ENCODE peak calls at places on chromosomes 2 and 18, in seven cellular contexts. G is neural progenitor cell, W is K562, F is AG09309, B is lower leg skin, D is epithelial cell of proximal tubule, X is thoracic aorta. Q is an unnamed sample.

GRCh38 chr2:219902870-219903269 is 275.4 kb downstream of the SLC4A3 start:
- DNase-seq in G (peak), W (no peak), F (no peak), B (no peak), D (no peak), X (no peak), Q (no peak)

GRCh38 chr2:197028230-197028629 is 101.7 kb upstream of the PGAP1 start:
- DNase-seq in G (no peak), W (no peak), F (no peak), B (no peak), D (no peak), X (no peak), Q (no peak)

GRCh38 chr2:181977661-181978350 is 7.8 kb upstream of the PPP1R1C start:
- DNase-seq in G (no peak), W (no peak), F (no peak), B (peak), D (no peak), X (no peak), Q (peak)

GRCh38 chr2:73907840-73908452 is 15.1 kb downstream of the ACTG2 start:
- DNase-seq in G (peak), W (peak), F (peak), B (no peak), D (no peak), X (no peak), Q (peak)

GRCh38 chr2:132670104-132670960 is at the start of gene LYPD1:
- DNase-seq in G (peak), W (no peak), F (no peak), B (no peak), D (no peak), X (no peak), Q (no peak)

GRCh38 chr2:47594656-47595055 is 188.3 kb upstream of the MSH6 start:
- DNase-seq in G (no peak), W (no peak), F (no peak), B (no peak), D (no peak), X (no peak), Q (no peak)

GRCh38 chr2:67872481-67872880 is 190.3 kb downstream of the C1D start:
- DNase-seq in G (no peak), W (no peak), F (no peak), B (no peak), D (no peak), X (no peak), Q (no peak)

GRCh38 chr2:235170536-235171510 is 219.0 kb downstream of the SH3BP4 start:
- DNase-seq in G (peak), W (no peak), F (peak), B (no peak), D (peak), X (no peak), Q (no peak)

GRCh38 chr2:101823347-101823791 is 125.9 kb downstream of the MAP4K4 start:
- DNase-seq in G (peak), W (peak), F (no peak), B (peak), D (no peak), X (no peak), Q (peak)

GRCh38 chr18:61929881-61930640 is 37.3 kb upstream of the RNF152 start:
- DNase-seq in G (no peak), W (no peak), F (no peak), B (no peak), D (no peak), X (no peak), Q (no peak)

GRCh38 chr2:32064021-32064678 is 794 bp downstream of the SPAST start:
- DNase-seq in G (no peak), W (peak), F (no peak), B (peak), D (no peak), X (no peak), Q (peak)

GRCh38 chr18:77360315-77361186 is 110.9 kb downstream of the GALR1 start:
- DNase-seq in G (peak), W (no peak), F (no peak), B (no peak), D (no peak), X (no peak), Q (no peak)

GRCh38 chr2:70805987-70806386 is 14.4 kb downstream of the CLEC4F start:
- DNase-seq in G (no peak), W (no peak), F (no peak), B (no peak), D (no peak), X (no peak), Q (no peak)

GRCh38 chr2:70807102-70807827 is 13.1 kb downstream of the CLEC4F start:
- DNase-seq in G (no peak), W (no peak), F (no peak), B (no peak), D (no peak), X (no peak), Q (no peak)

GRCh38 chr2:70808983-70809958 is 11.1 kb downstream of the CLEC4F start:
- DNase-seq in G (no peak), W (no peak), F (no peak), B (no peak), D (no peak), X (no peak), Q (no peak)

GRCh38 chr2:70806620-70807019 is 13.8 kb downstream of the CLEC4F start:
- DNase-seq in G (no peak), W (no peak), F (no peak), B (no peak), D (no peak), X (no peak), Q (no peak)

DNA sequence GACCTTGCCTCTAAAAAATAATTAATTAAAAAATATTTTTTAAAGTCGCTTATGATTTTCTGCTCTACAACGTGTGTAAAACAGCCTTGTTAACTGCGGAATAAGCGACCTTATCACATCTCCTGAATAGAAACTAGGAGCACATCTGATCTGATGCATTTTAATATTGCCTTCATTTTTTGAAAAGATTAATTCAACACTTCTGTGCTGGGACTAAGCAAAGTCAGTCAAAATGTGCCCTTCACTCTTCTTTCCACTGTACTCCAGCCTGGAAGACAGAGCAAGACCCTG is 12.6 kb downstream of the CLEC4F start:
- DNase-seq in G (no peak), W (no peak), F (no peak), B (no peak), D (no peak), X (no peak), Q (no peak)
- TF ChIP-seq CTCF in G (no peak), W (no peak), F (no peak), B (no peak), D (no peak), X (no peak), Q (no peak)

GRCh38 chr2:130759906-130760753 is 4.8 kb downstream of the AMER3 start:
- DNase-seq in G (no peak), W (no peak), F (no peak), B (no peak), D (no peak), X (no peak), Q (no peak)

GRCh38 chr2:130756721-130757195 is 1.4 kb downstream of the AMER3 start:
- DNase-seq in G (peak), W (no peak), F (no peak), B (no peak), D (no peak), X (no peak), Q (no peak)

GRCh38 chr2:130756041-130756720 is 841 bp downstream of the AMER3 start:
- DNase-seq in G (peak), W (peak), F (no peak), B (no peak), D (no peak), X (no peak), Q (no peak)

GRCh38 chr2:130754811-130755210 is 529 bp upstream of the AMER3 start:
- DNase-seq in G (no peak), W (no peak), F (no peak), B (no peak), D (no peak), X (no peak), Q (no peak)

DNA sequence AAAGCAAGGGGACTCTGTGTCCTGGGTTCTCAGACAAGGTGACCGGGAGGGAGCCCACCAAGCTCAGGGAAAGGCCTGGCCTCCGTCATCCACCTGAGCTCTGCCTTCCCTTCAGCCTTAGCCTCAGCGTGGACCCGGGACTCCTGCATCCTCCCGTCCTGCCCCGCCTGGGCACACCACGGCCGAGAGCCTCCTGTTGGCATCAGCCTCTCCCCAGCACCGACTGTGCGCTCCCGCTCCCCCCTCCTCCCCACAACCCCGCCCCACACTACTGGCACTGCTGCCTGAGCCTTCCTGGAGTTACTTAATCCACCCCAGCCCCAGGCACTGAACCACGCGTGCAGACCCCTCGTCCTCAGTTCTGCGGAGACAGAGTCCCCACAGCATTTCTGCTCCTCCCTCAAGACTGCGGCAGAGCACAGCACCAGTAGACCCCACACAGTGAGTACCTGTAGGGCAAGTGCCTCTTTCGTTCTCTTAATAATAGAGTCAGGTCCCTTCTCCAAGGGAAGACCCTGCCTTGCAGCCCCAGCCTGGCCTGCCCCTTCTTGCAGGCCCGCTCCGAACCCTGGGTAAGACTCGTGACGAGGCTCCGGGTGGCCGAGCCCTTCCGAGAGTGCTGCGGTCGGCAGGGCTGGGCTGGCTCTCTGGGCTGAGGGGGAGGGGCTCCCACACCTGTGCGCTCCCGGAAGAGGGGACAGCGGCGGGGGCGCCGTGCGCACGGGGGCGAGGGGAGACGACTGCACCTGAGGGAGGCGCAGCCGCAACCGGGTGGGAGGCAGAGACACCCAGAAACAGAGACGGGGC is at the start of gene AMER3:
- DNase-seq in G (peak), W (no peak), F (no peak), B (no peak), D (no peak), X (no peak), Q (no peak)
- H3K4me3 ChIP-seq in G (peak), W (no peak), F (no peak), B (no peak), D (peak), X (no peak), Q (no peak)

GRCh38 chr2:88252646-88253045 is 82.5 kb downstream of the THNSL2 start:
- DNase-seq in G (peak), W (no peak), F (no peak), B (no peak), D (no peak), X (no peak), Q (no peak)
- TF ChIP-seq CTCF in G (no peak), W (no peak), F (no peak), B (no peak), D (no peak), X (no peak), Q (no peak)

GRCh38 chr2:38146302-38146916 is 70.5 kb upstream of the CYP1B1 start:
- DNase-seq in G (no peak), W (peak), F (peak), B (no peak), D (peak), X (peak), Q (peak)
- H3K4me3 ChIP-seq in G (no peak), W (no peak), F (peak), B (no peak), D (peak), X (peak), Q (peak)

GRCh38 chr2:94966689-94967088 is 58.8 kb upstream of the MAL start:
- DNase-seq in G (no peak), W (no peak), F (no peak), B (no peak), D (no peak), X (no peak), Q (no peak)

GRCh38 chr2:94970353-94970752 is 55.2 kb upstream of the MAL start:
- DNase-seq in G (no peak), W (no peak), F (no peak), B (no peak), D (no peak), X (no peak), Q (no peak)
- TF ChIP-seq CTCF in G (no peak), W (no peak), F (no peak), B (no peak), D (no peak), X (no peak), Q (no peak)

GRCh38 chr2:37203708-37204107 is 7.4 kb downstream of the CEBPZOS start:
- DNase-seq in G (no peak), W (no peak), F (no peak), B (no peak), D (no peak), X (no peak), Q (no peak)
- H3K4me3 ChIP-seq in G (no peak), W (no peak), F (no peak), B (no peak), D (no peak), X (no peak), Q (no peak)

GRCh38 chr2:33777791-33778190 is 178.7 kb upstream of the FAM98A start:
- DNase-seq in G (no peak), W (no peak), F (no peak), B (no peak), D (no peak), X (no peak), Q (no peak)
- TF ChIP-seq CTCF in G (no peak), W (no peak), F (no peak), B (no peak), D (no peak), X (no peak), Q (no peak)

Q was measured in GM12865.